ENCODE peak calls at places on chromosomes 2 and 18, in four cellular contexts. F, H, N and B are unnamed samples.

GRCh38 chr2:39851691-39852110 is 72.6 kb upstream of the THUMPD2 start:
- DNase-seq in F (no peak), H (no peak), N (no peak), B (no peak)

GRCh38 chr2:58553937-58554336 is 312.8 kb upstream of the FANCL start:
- DNase-seq in F (no peak), H (peak), N (no peak), B (peak)

GRCh38 chr2:98027955-98028593 is 32.3 kb upstream of the TMEM131 start:
- DNase-seq in F (no peak), N (peak), H (no peak), B (no peak)

GRCh38 chr2:112721819-112722522 is 1.2 kb downstream of the NT5DC4 start:
- DNase-seq in H (no peak), F (no peak), N (no peak), B (no peak)

GRCh38 chr2:74010087-74010541 is 25.4 kb downstream of the TET3 start:
- DNase-seq in N (no peak), H (no peak), F (peak), B (no peak)

GRCh38 chr2:104028066-104028465 is 825.8 kb upstream of the POU3F3 start:
- DNase-seq in N (no peak), H (no peak), F (no peak), B (no peak)

GRCh38 chr2:29455202-29455885 is 340.1 kb downstream of the CLIP4 start:
- DNase-seq in H (no peak), N (no peak), F (no peak), B (no peak)

GRCh38 chr2:132909427-132909826 is 239.4 kb upstream of the LYPD1 start:
- DNase-seq in N (no peak), H (no peak), F (no peak), B (no peak)

GRCh38 chr2:134295441-134295840 is 41.6 kb downstream of the MGAT5 start:
- DNase-seq in N (no peak), F (no peak), H (no peak), B (no peak)

GRCh38 chr2:241933175-241933911 is 63.8 kb downstream of the RTP5 start:
- DNase-seq in F (no peak), N (no peak), H (no peak), B (no peak)

GRCh38 chr2:216406861-216407260 is 5.4 kb upstream of the SMARCAL1 start:
- DNase-seq in H (no peak), N (no peak), F (no peak), B (no peak)

GRCh38 chr2:133774675-133775005 is 206.4 kb upstream of the NCKAP5 start:
- DNase-seq in H (no peak), F (no peak), N (no peak), B (no peak)

GRCh38 chr2:51717318-51717717 is 685.4 kb upstream of the NRXN1 start:
- DNase-seq in N (no peak), H (no peak), F (no peak), B (no peak)

GRCh38 chr18:3952031-3952430 is 502.1 kb downstream of the TGIF1 start:
- DNase-seq in F (no peak), N (no peak), H (no peak), B (no peak)

GRCh38 chr2:9297156-9297555 is 90.5 kb downstream of the ASAP2 start:
- DNase-seq in N (no peak), H (no peak), F (no peak), B (no peak)

GRCh38 chr2:62570861-62571698 is 65.1 kb upstream of the TMEM17 start:
- DNase-seq in H (no peak), N (peak), F (no peak), B (peak)

GRCh38 chr2:152826880-152827279 is 108.5 kb downstream of the ARL6IP6 start:
- DNase-seq in N (no peak), F (no peak), H (no peak), B (no peak)

GRCh38 chr18:78082776-78083175 is 833.1 kb downstream of the GALR1 start:
- DNase-seq in N (no peak), H (no peak), F (no peak), B (no peak)

GRCh38 chr2:239574054-239574433 is 173.2 kb upstream of the HDAC4 start:
- DNase-seq in N (no peak), H (no peak), F (no peak), B (no peak)

GRCh38 chr2:171941316-171941699 is 19.0 kb downstream of the HAT1 start:
- DNase-seq in F (no peak), N (no peak), H (no peak), B (no peak)

GRCh38 chr2:121694398-121695178 is 42.1 kb downstream of the NIFK start:
- DNase-seq in F (no peak), H (no peak), N (no peak), B (no peak)

GRCh38 chr2:54149623-54150501 is 34.4 kb downstream of the ACYP2 start:
- DNase-seq in H (no peak), N (no peak), F (no peak), B (no peak)

GRCh38 chr2:104025296-104025695 is 828.6 kb upstream of the POU3F3 start:
- DNase-seq in H (no peak), N (no peak), F (no peak), B (no peak)

GRCh38 chr2:221400411-221400810 is 171.7 kb downstream of the EPHA4 start:
- DNase-seq in N (no peak), H (no peak), F (no peak), B (no peak)

GRCh38 chr2:38720613-38721241 is 30.4 kb downstream of the SRSF7 start:
- DNase-seq in F (no peak), H (no peak), N (no peak), B (peak)

GRCh38 chr2:28437142-28437835 is 44.6 kb downstream of the FOSL2 start:
- DNase-seq in N (no peak), F (no peak), H (no peak), B (no peak)

GRCh38 chr2:205734436-205734835 is 52.1 kb downstream of the NRP2 start:
- DNase-seq in N (no peak), H (peak), F (peak), B (no peak)

GRCh38 chr2:96110621-96111256 is 5.6 kb downstream of the ADRA2B start:
- DNase-seq in H (no peak), F (no peak), N (no peak), B (no peak)

GRCh38 chr2:219332542-219332941 is at the start of gene RESP18:
- DNase-seq in H (no peak), F (no peak), N (no peak), B (no peak)

GRCh38 chr2:127810156-127810636 is 775 bp downstream of the WDR33 start:
- DNase-seq in N (no peak), H (no peak), F (no peak), B (no peak)

GRCh38 chr2:155151945-155152344 is 453.4 kb downstream of the KCNJ3 start:
- DNase-seq in N (no peak), H (no peak), F (no peak), B (no peak)

GRCh38 chr2:2850218-2850850 is 519.3 kb upstream of the MYT1L start:
- DNase-seq in N (no peak), F (no peak), H (no peak), B (no peak)

GRCh38 chr2:210496512-210496911 is 20.0 kb upstream of the LANCL1 start:
- DNase-seq in H (no peak), N (no peak), F (no peak), B (no peak)

GRCh38 chr2:181157326-181157725 is 176.9 kb downstream of the UBE2E3 start:
- DNase-seq in H (no peak), N (no peak), F (no peak), B (no peak)

GRCh38 chr2:191302459-191303155 is 57.4 kb downstream of the MYO1B start:
- DNase-seq in H (peak), N (no peak), F (no peak), B (peak)

GRCh38 chr2:108212671-108213070 is 27.1 kb upstream of the SULT1C3 start:
- DNase-seq in N (no peak), H (no peak), F (no peak), B (no peak)

GRCh38 chr2:108219688-108220087 is 20.1 kb upstream of the SULT1C3 start:
- DNase-seq in N (no peak), H (no peak), F (no peak), B (no peak)

GRCh38 chr2:108220191-108220590 is 19.6 kb upstream of the SULT1C3 start:
- DNase-seq in H (no peak), F (no peak), N (no peak), B (no peak)

GRCh38 chr2:108217211-108217610 is 22.6 kb upstream of the SULT1C3 start:
- DNase-seq in N (no peak), F (no peak), H (no peak), B (no peak)

GRCh38 chr2:108215794-108216211 is 24.0 kb upstream of the SULT1C3 start:
- DNase-seq in H (peak), N (no peak), F (no peak), B (peak)
- TF ChIP-seq MAX in H (no peak), N (no peak), F (no peak), B (no peak)

GRCh38 chr2:176455865-176456291 is 186.6 kb downstream of the MTX2 start:
- DNase-seq in H (no peak), N (no peak), F (peak), B (no peak)

GRCh38 chr2:176449852-176450251 is 180.6 kb downstream of the MTX2 start:
- DNase-seq in N (peak), F (no peak), H (no peak), B (no peak)

GRCh38 chr2:176453784-176454183 is 184.5 kb downstream of the MTX2 start:
- DNase-seq in F (no peak), H (no peak), N (no peak), B (no peak)

GRCh38 chr2:176457486-176457885 is 188.2 kb downstream of the MTX2 start:
- DNase-seq in N (no peak), H (no peak), F (no peak), B (no peak)

GRCh38 chr2:176454893-176455810 is 185.9 kb downstream of the MTX2 start:
- DNase-seq in N (peak), F (peak), H (peak), B (peak)
- TF ChIP-seq RNF2 in N (no peak), F (no peak), H (no peak), B (no peak)

GRCh38 chr2:105722726-105723297 is 21.9 kb upstream of the NCK2 start:
- DNase-seq in H (no peak), N (no peak), F (no peak), B (no peak)
- TF ChIP-seq MAX in H (no peak), N (no peak), F (no peak), B (no peak)

DNA sequence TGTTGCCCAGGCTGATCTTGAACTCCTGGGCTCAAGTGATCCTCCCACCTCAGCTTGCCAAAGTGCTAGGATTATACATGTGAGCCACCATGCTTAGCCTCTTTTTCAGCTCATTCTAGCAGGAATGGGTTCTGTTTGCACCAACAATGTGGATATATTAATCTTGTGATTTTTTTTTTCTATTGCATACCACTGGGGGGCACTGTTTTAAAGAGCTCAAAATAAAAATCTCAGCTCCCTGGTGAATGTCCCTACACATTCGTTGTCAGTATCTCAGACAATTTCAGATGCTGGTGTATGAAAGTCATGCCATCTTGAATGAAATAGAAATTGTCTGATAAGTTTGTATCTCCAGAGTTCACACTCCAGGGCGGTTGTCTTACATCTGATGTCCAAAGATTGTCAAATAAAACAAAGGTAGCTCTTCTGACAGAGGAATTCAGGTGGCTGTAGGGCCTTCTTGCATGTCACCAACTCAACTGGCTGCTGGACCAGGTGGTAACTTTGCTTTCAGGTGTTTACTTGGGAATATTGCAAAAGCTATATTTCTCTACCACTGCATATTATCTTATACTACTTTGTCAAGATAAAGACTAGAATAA is 3.1 kb upstream of the MATN3 start:
- DNase-seq in N (no peak), H (peak), F (peak), B (peak)
- TF ChIP-seq RNF2 in N (no peak), H (no peak), F (no peak), B (no peak)

GRCh38 chr2:47219970-47220369 is 64.9 kb upstream of the STPG4 start:
- DNase-seq in F (no peak), H (no peak), N (no peak), B (no peak)

GRCh38 chr2:47214990-47215389 is 59.9 kb upstream of the STPG4 start:
- DNase-seq in F (no peak), H (no peak), N (no peak), B (no peak)

GRCh38 chr2:47218899-47219525 is 63.9 kb upstream of the STPG4 start:
- DNase-seq in N (no peak), F (peak), H (no peak), B (no peak)

GRCh38 chr2:47218066-47218581 is 63.0 kb upstream of the STPG4 start:
- DNase-seq in F (no peak), H (no peak), N (no peak), B (no peak)

GRCh38 chr2:47217277-47217676 is 62.2 kb upstream of the STPG4 start:
- DNase-seq in F (no peak), H (no peak), N (no peak), B (no peak)
- TF ChIP-seq MAX in F (no peak), H (no peak), N (no peak), B (no peak)

GRCh38 chr2:145740302-145740701 is 1220.4 kb upstream of the ZEB2 start:
- DNase-seq in F (no peak), N (no peak), H (no peak), B (no peak)

GRCh38 chr2:145741161-145741560 is 1221.2 kb upstream of the ZEB2 start:
- DNase-seq in N (no peak), H (no peak), F (no peak), B (no peak)

GRCh38 chr2:145739679-145740078 is 1219.8 kb upstream of the ZEB2 start:
- DNase-seq in F (no peak), N (no peak), H (no peak), B (no peak)

GRCh38 chr2:145744541-145745386 is 1224.8 kb upstream of the ZEB2 start:
- DNase-seq in H (no peak), N (no peak), F (no peak), B (no peak)

GRCh38 chr2:145743016-145743415 is 1223.1 kb upstream of the ZEB2 start:
- DNase-seq in F (no peak), N (no peak), H (no peak), B (no peak)
- TF ChIP-seq RNF2 in F (no peak), N (no peak), H (no peak), B (no peak)

GRCh38 chr2:42878581-42878980 is 86.2 kb upstream of the HAAO start:
- DNase-seq in H (no peak), N (no peak), F (no peak), B (no peak)
- TF ChIP-seq MAX in H (no peak), N (no peak), F (no peak), B (no peak)

DNA sequence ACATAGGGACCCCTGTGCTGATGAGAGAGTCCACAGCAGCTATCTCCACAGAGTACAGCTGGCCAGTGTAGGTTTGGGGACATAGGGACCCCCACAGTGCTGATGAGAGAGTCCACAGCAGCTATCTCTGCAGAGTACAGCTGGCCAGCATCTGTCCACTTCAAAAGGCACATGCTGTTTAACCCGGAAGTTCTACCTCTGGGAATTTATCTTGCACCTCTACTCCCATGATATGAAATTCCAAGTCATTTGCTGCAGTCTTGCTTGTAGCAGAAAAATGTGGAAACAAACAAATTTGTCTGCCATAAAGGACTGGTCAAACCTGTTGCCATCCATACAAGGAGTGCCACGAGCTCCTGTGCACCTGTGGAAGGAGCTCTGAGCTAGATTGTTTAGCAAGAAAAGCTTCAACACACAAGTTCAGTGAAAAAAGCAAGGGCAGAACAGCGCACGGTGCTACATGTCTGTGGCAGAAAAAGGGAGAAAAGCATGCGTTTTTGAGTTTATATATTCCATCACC is 33.1 kb downstream of the LRRFIP1 start:
- DNase-seq in N (no peak), F (no peak), H (no peak), B (no peak)
- TF ChIP-seq RNF2 in N (no peak), F (no peak), H (no peak), B (no peak)